ENCODE peak calls at places on chromosomes 5 and 9, in five cellular contexts. L, R, N, B and V are unnamed samples.

GRCh38 chr9:14423816-14424261 is 109.9 kb upstream of the NFIB start:
- DNase-seq in L (no peak), R (no peak), N (no peak), B (peak; percentile 88), V (no peak)

GRCh38 chr5:132396589-132397001 is 27.1 kb downstream of the SLC22A5 start:
- DNase-seq in L (peak; percentile 41), R (no peak), N (no peak), B (no peak), V (no peak)

GRCh38 chr5:60652206-60652605 is 47.8 kb downstream of the DEPDC1B start:
- DNase-seq in L (no peak), R (no peak), N (no peak), B (peak; percentile 91), V (no peak)

GRCh38 chr5:159010611-159011497 is 88.9 kb downstream of the EBF1 start:
- DNase-seq in L (no peak), R (peak; percentile 54), N (no peak), B (peak; percentile 51), V (no peak)

GRCh38 chr5:62256161-62257017 is 49.6 kb upstream of the KIF2A start:
- DNase-seq in L (no peak), R (no peak), N (peak; percentile 12), B (peak; percentile 52), V (no peak)

GRCh38 chr5:149846021-149846420 is 98.6 kb downstream of the PDE6A start:
- DNase-seq in L (no peak), R (no peak), N (no peak), B (no peak), V (no peak)

GRCh38 chr5:149153751-149154610 is 12.7 kb downstream of the ABLIM3 start:
- DNase-seq in L (no peak), R (peak; percentile 85), N (no peak), B (peak; percentile 38), V (peak; percentile 45)

GRCh38 chr5:88826959-88827585 is 55.9 kb downstream of the MEF2C start:
- DNase-seq in L (no peak), R (peak; percentile 48), N (no peak), B (peak; percentile 85), V (no peak)

GRCh38 chr5:13660072-13660471 is 284.4 kb downstream of the DNAH5 start:
- DNase-seq in L (no peak), R (no peak), N (peak; percentile 19), B (no peak), V (no peak)

GRCh38 chr5:122091942-122092600 is 14.0 kb upstream of the LOX start:
- DNase-seq in L (no peak), R (no peak), N (peak; percentile 45), B (peak; percentile 67), V (no peak)

GRCh38 chr5:151697452-151697851 is 10.7 kb upstream of the SPARC start:
- DNase-seq in L (no peak), R (no peak), N (no peak), B (no peak), V (no peak)

GRCh38 chr5:160278356-160278755 is 34.0 kb downstream of the CCNJL start:
- DNase-seq in L (no peak), R (no peak), N (peak; percentile 50), B (no peak), V (no peak)

GRCh38 chr9:4339783-4340335 is 40.0 kb upstream of the GLIS3 start:
- DNase-seq in L (no peak), R (no peak), N (no peak), B (no peak), V (no peak)

GRCh38 chr9:132997591-132997990 is 19.1 kb downstream of the GFI1B start:
- DNase-seq in L (no peak), R (no peak), N (no peak), B (peak; percentile 71), V (no peak)

GRCh38 chr5:175836741-175837729 is 34.3 kb upstream of the CPLX2 start:
- DNase-seq in L (no peak), R (no peak), N (no peak), B (no peak), V (no peak)

GRCh38 chr5:139385061-139385889 is 2.2 kb upstream of the SLC23A1 start:
- DNase-seq in L (peak; percentile 59), R (peak; percentile 25), N (no peak), B (no peak), V (no peak)

GRCh38 chr5:139383993-139384590 is 995 bp upstream of the SLC23A1 start:
- DNase-seq in L (no peak), R (peak; percentile 19), N (no peak), B (no peak), V (no peak)

GRCh38 chr5:139386039-139386438 is 2.9 kb upstream of the SLC23A1 start:
- DNase-seq in L (peak; percentile 22), R (peak; percentile 2), N (no peak), B (no peak), V (no peak)

GRCh38 chr5:139383275-139383992 is at the start of gene SLC23A1:
- DNase-seq in L (no peak), R (peak; percentile 17), N (no peak), B (no peak), V (no peak)

DNA sequence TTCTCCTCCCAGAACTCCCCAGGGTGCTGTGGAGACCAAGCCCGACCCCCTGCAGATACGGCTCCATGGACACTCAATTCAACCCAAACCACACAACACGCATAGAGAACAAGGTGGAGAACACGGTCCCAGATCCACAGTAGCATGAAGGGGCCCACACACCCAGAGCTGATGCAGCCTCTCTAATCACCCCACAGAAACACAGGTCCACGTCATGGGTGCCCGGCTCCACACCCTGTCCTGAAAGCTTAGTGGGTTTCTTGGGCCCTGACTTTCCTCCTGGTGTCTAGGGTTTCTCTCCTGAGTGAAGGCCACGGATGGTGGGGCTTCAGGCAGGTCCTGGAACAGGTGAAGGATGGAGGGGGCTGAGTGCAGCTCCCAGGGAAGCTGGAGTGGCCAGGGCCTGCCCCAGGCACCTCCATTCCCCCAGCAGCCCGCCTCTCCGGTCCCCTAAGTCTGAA is 1.5 kb upstream of the SLC23A1 start:
- DNase-seq in L (no peak), R (peak; percentile 15), N (no peak), B (no peak), V (no peak)
- H3K4me1 ChIP-seq in L (peaks cover 62% of the 10 kb centered on the region), R (peaks cover 42% of the 10 kb centered on the region), N (peaks cover 4% of the 10 kb centered on the region), B (peaks cover 29% of the 10 kb centered on the region), V (peaks cover 8% of the 10 kb centered on the region)

GRCh38 chr9:114230068-114230467 is 74.7 kb downstream of the COL27A1 start:
- DNase-seq in L (no peak), R (no peak), N (peak; percentile 24), B (no peak), V (no peak)

GRCh38 chr9:114226289-114227055 is 71.1 kb downstream of the COL27A1 start:
- DNase-seq in L (no peak), R (no peak), N (no peak), B (no peak), V (no peak)

GRCh38 chr9:114227288-114228033 is 72.1 kb downstream of the COL27A1 start:
- DNase-seq in L (no peak), R (no peak), N (no peak), B (no peak), V (no peak)

GRCh38 chr9:114229236-114229635 is 73.9 kb downstream of the COL27A1 start:
- DNase-seq in L (no peak), R (no peak), N (peak; percentile 68), B (no peak), V (no peak)

GRCh38 chr9:114228034-114228808 is 72.9 kb downstream of the COL27A1 start:
- DNase-seq in L (no peak), R (no peak), N (peak; percentile 37), B (no peak), V (no peak)
- H3K4me1 ChIP-seq in L (no peaks in the 10 kb centered on the region), R (peaks cover 17% of the 10 kb centered on the region), N (peaks cover 32% of the 10 kb centered on the region), B (peaks cover 17% of the 10 kb centered on the region), V (no peaks in the 10 kb centered on the region)

GRCh38 chr9:121284733-121285451 is 16.9 kb downstream of the GSN start:
- DNase-seq in L (no peak), R (no peak), N (no peak), B (no peak), V (no peak)
- H3K4me1 ChIP-seq in L (no peaks in the 10 kb centered on the region), R (peaks cover 100% of the 10 kb centered on the region), N (peaks cover 54% of the 10 kb centered on the region), B (peaks cover 64% of the 10 kb centered on the region), V (peaks cover 50% of the 10 kb centered on the region)

GRCh38 chr5:140408750-140409241 is 7.2 kb downstream of the ANKHD1 start:
- DNase-seq in L (no peak), R (no peak), N (no peak), B (no peak), V (no peak)
- H3K4me1 ChIP-seq in L (peaks cover 20% of the 10 kb centered on the region), R (peaks cover 35% of the 10 kb centered on the region), N (peaks cover 4% of the 10 kb centered on the region), B (no peaks in the 10 kb centered on the region), V (no peaks in the 10 kb centered on the region)

GRCh38 chr9:134062461-134063087 is 5.3 kb downstream of the BRD3 start:
- DNase-seq in L (no peak), R (no peak), N (no peak), B (no peak), V (no peak)
- H3K4me1 ChIP-seq in L (peaks cover 21% of the 10 kb centered on the region), R (peaks cover 90% of the 10 kb centered on the region), N (peaks cover 40% of the 10 kb centered on the region), B (peaks cover 31% of the 10 kb centered on the region), V (peaks cover 38% of the 10 kb centered on the region)

DNA sequence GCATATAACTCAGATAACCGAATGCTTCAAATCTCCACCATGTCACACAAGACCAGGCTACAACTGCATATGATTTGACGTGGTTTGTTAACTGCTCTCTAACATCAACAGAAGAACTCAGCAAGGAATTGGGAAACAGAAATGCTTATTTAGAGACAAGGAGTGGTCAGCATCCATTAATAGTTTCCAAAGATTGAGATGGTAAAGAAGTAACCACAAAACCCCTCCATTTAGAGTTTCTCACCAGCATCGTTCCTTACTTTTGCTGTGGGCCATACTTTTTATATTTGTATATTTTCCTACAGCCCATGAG is 25.2 kb downstream of the DPYSL3 start:
- DNase-seq in L (no peak), R (no peak), N (no peak), B (no peak), V (no peak)
- H3K4me1 ChIP-seq in L (no peaks in the 10 kb centered on the region), R (peaks cover 49% of the 10 kb centered on the region), N (peaks cover 43% of the 10 kb centered on the region), B (peaks cover 10% of the 10 kb centered on the region), V (peaks cover 19% of the 10 kb centered on the region)

DNA sequence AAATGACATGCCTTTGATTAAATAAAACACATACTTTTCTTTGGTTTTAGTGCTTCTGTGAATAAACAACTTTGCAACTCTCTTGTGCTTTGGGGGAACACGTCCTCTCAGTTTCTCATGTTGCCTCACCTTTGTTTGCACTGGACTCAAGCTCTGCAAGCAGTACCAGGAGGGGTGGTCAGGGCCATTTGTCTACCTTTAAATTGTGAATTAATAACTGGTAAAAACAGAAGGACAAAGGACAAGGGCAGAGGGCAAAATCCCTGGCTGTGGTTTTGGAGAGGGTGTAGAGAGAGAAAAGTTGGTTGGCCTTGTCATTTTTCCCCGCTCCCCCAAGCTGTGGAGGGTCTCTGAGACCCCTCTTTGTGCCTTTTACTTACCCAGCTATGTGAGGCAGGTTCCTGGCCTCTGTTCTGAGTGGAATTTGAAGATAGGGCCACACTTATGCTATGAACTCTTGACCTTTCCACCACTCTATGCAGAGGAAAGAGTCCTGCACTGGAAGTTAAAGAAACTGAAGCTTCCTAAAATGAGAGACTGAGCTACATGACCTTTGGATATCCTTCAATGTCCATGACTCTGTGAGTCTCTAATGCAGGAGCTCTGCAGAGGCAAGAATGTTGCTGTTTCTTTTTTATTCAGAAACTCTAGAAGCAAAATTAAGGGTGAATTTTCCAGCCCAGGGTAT is 55.1 kb upstream of the MOCS2 start:
- DNase-seq in L (no peak), R (no peak), N (no peak), B (no peak), V (no peak)
- H3K4me1 ChIP-seq in L (no peaks in the 10 kb centered on the region), R (peaks cover 29% of the 10 kb centered on the region), N (no peaks in the 10 kb centered on the region), B (peaks cover 15% of the 10 kb centered on the region), V (peaks cover 7% of the 10 kb centered on the region)